ENCODE peak calls at places on chromosomes 2 and 18, in six cellular contexts. F is heart left ventricle, E is upper lobe of left lung, K is ovary, X is A549, Y is HCT116. G is an unnamed sample.

GRCh38 chr18:49997468-49998045 is 184.2 kb upstream of the ACAA2 start:
- DNase-seq in E (no peak), X (no peak), F (no peak), K (no peak), Y (no peak), G (peak; percentile 67)

GRCh38 chr2:163469561-163469962 is 266.2 kb downstream of the FIGN start:
- DNase-seq in X (no peak), E (no peak), Y (no peak), K (no peak), F (no peak), G (no peak)

GRCh38 chr2:168179592-168179991 is 67.8 kb downstream of the STK39 start:
- DNase-seq in K (no peak), Y (no peak), F (no peak), E (no peak), X (no peak), G (no peak)

GRCh38 chr18:62632788-62633455 is 82.4 kb upstream of the PHLPP1 start:
- DNase-seq in F (no peak), E (no peak), X (no peak), K (no peak), Y (no peak), G (no peak)

GRCh38 chr2:207855591-207855990 is 85.9 kb upstream of the FZD5 start:
- DNase-seq in X (no peak), F (no peak), K (no peak), Y (no peak), E (no peak), G (no peak)

GRCh38 chr18:8801263-8801901 is 96.0 kb downstream of the MTCL1 start:
- DNase-seq in F (no peak), Y (no peak), X (peak; percentile 79), K (no peak), E (no peak), G (no peak)

GRCh38 chr2:187550797-187551306 is 3.4 kb downstream of the TFPI start:
- DNase-seq in K (no peak), F (no peak), X (no peak), Y (no peak), E (no peak), G (no peak)

GRCh38 chr2:44970846-44971450 is 29.4 kb downstream of the SIX3 start:
- DNase-seq in X (peak; percentile 38), K (no peak), Y (no peak), E (no peak), F (no peak), G (no peak)

GRCh38 chr2:204665244-204665643 is 120.0 kb downstream of the PARD3B start:
- DNase-seq in X (peak; percentile 67), E (no peak), Y (no peak), F (no peak), K (no peak), G (no peak)

GRCh38 chr2:204321910-204322765 is 223.1 kb upstream of the PARD3B start:
- DNase-seq in F (peak; percentile 33), Y (no peak), X (peak; percentile 64), E (no peak), K (no peak), G (no peak)

GRCh38 chr2:236744316-236745105 is 174.9 kb downstream of the ACKR3 start:
- DNase-seq in X (no peak), E (no peak), K (no peak), Y (no peak), F (no peak), G (peak; percentile 78)

GRCh38 chr18:24584205-24584604 is 123.8 kb downstream of the HRH4 start:
- DNase-seq in E (no peak), Y (no peak), K (no peak), F (no peak), X (no peak), G (no peak)

GRCh38 chr2:98759827-98760625 is 29.1 kb upstream of the MGAT4A start:
- DNase-seq in Y (no peak), X (no peak), E (no peak), F (no peak), K (no peak), G (no peak)

GRCh38 chr18:6509417-6510198 is 94.9 kb upstream of the L3MBTL4 start:
- DNase-seq in F (no peak), E (no peak), X (no peak), Y (no peak), K (no peak), G (no peak)

GRCh38 chr2:146602856-146603255 is 1242.0 kb upstream of the ACVR2A start:
- DNase-seq in K (no peak), Y (no peak), X (no peak), F (no peak), E (no peak), G (no peak)

GRCh38 chr2:235212501-235212900 is 260.7 kb downstream of the SH3BP4 start:
- DNase-seq in K (no peak), E (no peak), Y (no peak), F (no peak), X (no peak), G (no peak)

GRCh38 chr2:120880381-120880780 is 144.7 kb downstream of the GLI2 start:
- DNase-seq in X (no peak), F (no peak), K (no peak), Y (no peak), E (no peak), G (no peak)

GRCh38 chr2:14628906-14629305 is 3.6 kb upstream of the LRATD1 start:
- DNase-seq in X (no peak), K (no peak), E (no peak), F (no peak), Y (no peak), G (peak; percentile 86)

GRCh38 chr2:168006538-168006937 is 240.9 kb downstream of the STK39 start:
- DNase-seq in E (no peak), Y (no peak), X (no peak), F (no peak), K (no peak), G (no peak)

GRCh38 chr2:127598711-127599110 is 47.2 kb upstream of the GPR17 start:
- DNase-seq in F (no peak), K (no peak), X (no peak), E (no peak), Y (no peak), G (no peak)

GRCh38 chr2:160650196-160651108 is 156.8 kb upstream of the RBMS1 start:
- DNase-seq in X (no peak), Y (no peak), E (no peak), K (no peak), F (no peak), G (no peak)

GRCh38 chr2:199590323-199590915 is 132.7 kb upstream of the SATB2 start:
- DNase-seq in Y (no peak), F (no peak), E (no peak), X (no peak), K (no peak), G (no peak)

GRCh38 chr2:41836944-41837343 is 210.9 kb upstream of the PKDCC start:
- DNase-seq in E (no peak), F (peak; percentile 27), Y (peak; percentile 7), K (no peak), X (peak; percentile 31), G (no peak)

GRCh38 chr2:54065411-54065810 is 50.0 kb upstream of the ACYP2 start:
- DNase-seq in Y (no peak), F (no peak), K (no peak), E (no peak), X (no peak), G (no peak)

GRCh38 chr2:197904446-197904845 is 100.1 kb downstream of the PLCL1 start:
- DNase-seq in E (no peak), Y (no peak), F (no peak), X (no peak), K (no peak), G (no peak)

GRCh38 chr2:193240752-193241151 is 1046.0 kb upstream of the TMEFF2 start:
- DNase-seq in F (no peak), Y (no peak), E (no peak), X (peak; percentile 2), K (no peak), G (no peak)

GRCh38 chr2:1964659-1965058 is 220.3 kb upstream of the PXDN start:
- DNase-seq in E (no peak), Y (no peak), K (no peak), F (no peak), X (no peak), G (no peak)

GRCh38 chr2:136116813-136117390 is 1.0 kb downstream of the CXCR4 start:
- DNase-seq in K (no peak), E (peak; percentile 92), Y (no peak), X (peak; percentile 9), F (peak; percentile 43), G (no peak)

DNA sequence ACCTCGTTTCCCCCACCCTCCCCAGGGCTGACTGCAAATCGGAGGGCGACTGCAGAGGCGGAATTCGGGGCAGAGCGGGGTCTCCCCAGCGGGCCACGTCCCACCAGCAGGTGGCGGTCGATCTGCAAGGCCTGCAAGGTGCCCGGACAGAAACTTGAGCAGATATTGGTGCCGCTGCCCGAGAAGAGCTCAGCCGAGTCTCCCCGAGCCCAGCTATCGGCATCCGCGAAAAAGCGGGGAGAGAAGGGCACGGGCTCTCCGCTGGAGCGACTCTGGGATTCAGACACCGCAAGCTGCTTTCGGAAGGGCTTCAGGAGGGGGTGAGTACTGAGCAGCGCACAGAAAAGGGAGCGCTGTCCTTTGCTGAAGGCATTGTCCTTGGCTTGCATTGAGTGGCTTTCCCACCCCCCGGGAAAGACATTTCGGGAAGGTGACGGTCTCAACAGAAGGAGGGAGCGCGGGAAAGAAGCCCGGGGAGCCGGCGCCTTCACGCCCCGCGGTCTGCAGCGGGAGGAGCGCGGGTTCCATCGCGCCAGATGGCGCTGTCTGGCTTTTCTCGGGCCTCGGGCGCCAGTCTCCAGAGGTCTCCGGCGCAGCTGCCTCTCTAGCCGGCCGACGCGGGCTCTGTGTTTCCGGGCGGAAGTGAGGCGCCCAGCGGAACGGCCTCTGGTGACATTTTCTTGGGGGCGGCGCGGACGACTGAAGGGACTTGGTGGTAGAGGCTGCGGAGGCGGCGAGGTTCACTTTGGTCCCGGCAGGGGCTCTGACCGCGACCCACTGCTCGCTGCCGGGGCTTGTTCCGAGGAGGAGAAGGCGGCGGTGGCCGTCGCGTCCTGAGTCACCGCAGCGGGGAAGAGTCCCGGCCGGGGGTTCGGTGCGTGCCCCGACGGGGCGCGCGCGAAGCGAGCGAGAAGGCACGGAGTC is 69.5 kb downstream of the HAUS1 start:
- DNase-seq in X (peak; percentile 89), K (peak; percentile 92), Y (peak; percentile 82), E (peak; percentile 96), F (peak; percentile 97), G (peak; percentile 98)
- TF ChIP-seq POLR2A in X (peak; percentile 29), K (peak; percentile 23), Y (peak; percentile 69), E (no peak), F (no peak), G (no peak)

GRCh38 chr2:72367530-72368225 is 220.0 kb upstream of the CYP26B1 start:
- DNase-seq in Y (peak; percentile 82), E (no peak), X (peak; percentile 98), F (peak; percentile 72), K (no peak), G (peak; percentile 46)
- TF ChIP-seq CTCF in Y (peak; percentile 69), E (no peak), X (peak; percentile 50), F (peak; percentile 30), K (no peak), G (no peak)

DNA sequence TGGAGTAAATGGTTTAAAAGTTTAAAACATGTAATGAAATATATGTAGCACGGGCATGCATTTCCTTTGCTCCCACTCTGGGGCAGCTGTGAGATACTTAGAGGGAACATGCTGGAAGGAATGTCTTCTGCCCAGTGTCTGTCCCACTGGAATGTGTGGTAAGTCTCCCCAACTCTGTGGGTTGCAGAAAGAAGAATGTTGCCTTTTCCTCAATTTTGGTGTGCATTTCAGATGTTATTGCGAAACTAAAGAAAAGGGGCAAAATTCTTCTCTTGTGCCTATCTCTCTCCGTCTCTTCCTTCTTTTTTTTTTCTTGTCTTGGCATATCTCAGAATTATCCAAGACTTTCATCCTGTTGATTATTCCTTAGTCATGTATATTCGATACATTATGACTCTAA is 201.1 kb downstream of the SH3RF3 start:
- DNase-seq in K (no peak), E (no peak), F (no peak), X (no peak), Y (no peak), G (no peak)
- H3K4me3 ChIP-seq in K (no peak overlapping the region), E (no peak overlapping the region), F (no peak overlapping the region), X (no peak overlapping the region), Y (no peak overlapping the region), G (no peak overlapping the region)

GRCh38 chr2:241801611-241802420 is 7.2 kb upstream of the NEU4 start:
- DNase-seq in X (no peak), E (peak; percentile 77), K (no peak), Y (no peak), F (no peak), G (no peak)
- TF ChIP-seq POLR2A in X (no peak), E (no peak), K (no peak), Y (no peak), F (no peak), G (no peak)